ENCODE peak calls at places on chromosomes 4 and X, in ten cellular contexts. One of them, this sample, is unnamed.

GRCh38 chrX:13983734-13984133 is 46.0 kb downstream of the GEMIN8 start:
- DNase-seq in EH: no peak
- DNase-seq in effector CD4-positive, alpha-beta T cell: no peak
- DNase-seq in stromal cell of bone marrow: no peak
- DNase-seq in foreskin melanocyte: no peak
- DNase-seq in T1000: no peak
- DNase-seq in lower lobe of right lung: no peak
- DNase-seq in anterior cingulate cortex: no peak
- DNase-seq in prostate gland: no peak
- DNase-seq in EL: no peak
- DNase-seq in this sample: no peak

GRCh38 chr4:37948542-37948941 is 11.7 kb upstream of the PTTG2 start:
- DNase-seq in stromal cell of bone marrow: no peak
- DNase-seq in lower lobe of right lung: no peak
- DNase-seq in EL: no peak
- DNase-seq in anterior cingulate cortex: no peak
- DNase-seq in prostate gland: no peak
- DNase-seq in effector CD4-positive, alpha-beta T cell: no peak
- DNase-seq in foreskin melanocyte: no peak
- DNase-seq in T1000: no peak
- DNase-seq in EH: no peak
- DNase-seq in this sample: no peak

GRCh38 chr4:113442821-113443220 is 318.7 kb downstream of the CAMK2D start:
- DNase-seq in stromal cell of bone marrow: no peak
- DNase-seq in prostate gland: no peak
- DNase-seq in anterior cingulate cortex: no peak
- DNase-seq in T1000: no peak
- DNase-seq in EH: peak
- DNase-seq in foreskin melanocyte: no peak
- DNase-seq in EL: peak
- DNase-seq in effector CD4-positive, alpha-beta T cell: no peak
- DNase-seq in lower lobe of right lung: no peak
- DNase-seq in this sample: no peak

GRCh38 chrX:39758791-39759525 is 338.8 kb downstream of the BCOR start:
- DNase-seq in stromal cell of bone marrow: no peak
- DNase-seq in prostate gland: no peak
- DNase-seq in lower lobe of right lung: no peak
- DNase-seq in foreskin melanocyte: no peak
- DNase-seq in anterior cingulate cortex: no peak
- DNase-seq in EH: no peak
- DNase-seq in effector CD4-positive, alpha-beta T cell: no peak
- DNase-seq in T1000: no peak
- DNase-seq in EL: no peak
- DNase-seq in this sample: no peak

GRCh38 chr4:173642509-173642908 is 112.5 kb upstream of the HAND2 start:
- DNase-seq in stromal cell of bone marrow: no peak
- DNase-seq in EL: no peak
- DNase-seq in effector CD4-positive, alpha-beta T cell: no peak
- DNase-seq in anterior cingulate cortex: no peak
- DNase-seq in prostate gland: no peak
- DNase-seq in EH: no peak
- DNase-seq in foreskin melanocyte: no peak
- DNase-seq in T1000: no peak
- DNase-seq in lower lobe of right lung: no peak
- DNase-seq in this sample: no peak

GRCh38 chrX:866441-866990 is 235.9 kb downstream of the SHOX start:
- DNase-seq in EH: peak
- DNase-seq in prostate gland: no peak
- DNase-seq in foreskin melanocyte: no peak
- DNase-seq in stromal cell of bone marrow: no peak
- DNase-seq in anterior cingulate cortex: no peak
- DNase-seq in effector CD4-positive, alpha-beta T cell: no peak
- DNase-seq in T1000: no peak
- DNase-seq in EL: no peak
- DNase-seq in lower lobe of right lung: no peak
- DNase-seq in this sample: no peak

GRCh38 chr4:13844740-13845139 is 217.2 kb upstream of the BOD1L1 start:
- DNase-seq in prostate gland: no peak
- DNase-seq in lower lobe of right lung: no peak
- DNase-seq in foreskin melanocyte: no peak
- DNase-seq in stromal cell of bone marrow: no peak
- DNase-seq in effector CD4-positive, alpha-beta T cell: no peak
- DNase-seq in EL: no peak
- DNase-seq in T1000: no peak
- DNase-seq in anterior cingulate cortex: no peak
- DNase-seq in EH: no peak
- DNase-seq in this sample: no peak

GRCh38 chrX:41526925-41527324 is 79.8 kb downstream of the NYX start:
- DNase-seq in EH: peak
- DNase-seq in EL: peak
- DNase-seq in foreskin melanocyte: no peak
- DNase-seq in prostate gland: no peak
- DNase-seq in stromal cell of bone marrow: no peak
- DNase-seq in T1000: no peak
- DNase-seq in effector CD4-positive, alpha-beta T cell: no peak
- DNase-seq in anterior cingulate cortex: no peak
- DNase-seq in lower lobe of right lung: no peak
- DNase-seq in this sample: no peak

GRCh38 chr4:101367201-101367600 is 19.9 kb upstream of the PPP3CA start:
- DNase-seq in EH: peak
- DNase-seq in anterior cingulate cortex: no peak
- DNase-seq in lower lobe of right lung: no peak
- DNase-seq in T1000: no peak
- DNase-seq in foreskin melanocyte: no peak
- DNase-seq in effector CD4-positive, alpha-beta T cell: no peak
- DNase-seq in stromal cell of bone marrow: peak
- DNase-seq in prostate gland: no peak
- DNase-seq in EL: peak
- DNase-seq in this sample: no peak

GRCh38 chr4:150235317-150235716 is 157.1 kb downstream of the DCLK2 start:
- DNase-seq in EL: no peak
- DNase-seq in effector CD4-positive, alpha-beta T cell: no peak
- DNase-seq in foreskin melanocyte: no peak
- DNase-seq in stromal cell of bone marrow: no peak
- DNase-seq in lower lobe of right lung: no peak
- DNase-seq in EH: no peak
- DNase-seq in anterior cingulate cortex: no peak
- DNase-seq in T1000: no peak
- DNase-seq in prostate gland: no peak
- DNase-seq in this sample: no peak

GRCh38 chr4:8892556-8893226 is 21.1 kb upstream of the HMX1 start:
- DNase-seq in lower lobe of right lung: no peak
- DNase-seq in stromal cell of bone marrow: no peak
- DNase-seq in prostate gland: no peak
- DNase-seq in anterior cingulate cortex: no peak
- DNase-seq in effector CD4-positive, alpha-beta T cell: no peak
- DNase-seq in EL: no peak
- DNase-seq in EH: no peak
- DNase-seq in T1000: no peak
- DNase-seq in foreskin melanocyte: no peak
- DNase-seq in this sample: no peak

GRCh38 chr4:1060121-1060520 is 48.7 kb downstream of the FGFRL1 start:
- DNase-seq in foreskin melanocyte: no peak
- DNase-seq in lower lobe of right lung: no peak
- DNase-seq in effector CD4-positive, alpha-beta T cell: no peak
- DNase-seq in EH: no peak
- DNase-seq in EL: no peak
- DNase-seq in anterior cingulate cortex: no peak
- DNase-seq in T1000: no peak
- DNase-seq in prostate gland: no peak
- DNase-seq in stromal cell of bone marrow: no peak
- DNase-seq in this sample: no peak

GRCh38 chrX:95063554-95063953 is 1389.5 kb downstream of the FAM133A start:
- DNase-seq in anterior cingulate cortex: no peak
- DNase-seq in stromal cell of bone marrow: no peak
- DNase-seq in T1000: no peak
- DNase-seq in foreskin melanocyte: no peak
- DNase-seq in EL: peak
- DNase-seq in EH: peak
- DNase-seq in prostate gland: no peak
- DNase-seq in lower lobe of right lung: no peak
- DNase-seq in effector CD4-positive, alpha-beta T cell: no peak
- DNase-seq in this sample: no peak

GRCh38 chr4:150938873-150939499 is 76.1 kb downstream of the LRBA start:
- DNase-seq in EL: no peak
- DNase-seq in foreskin melanocyte: no peak
- DNase-seq in prostate gland: no peak
- DNase-seq in stromal cell of bone marrow: no peak
- DNase-seq in anterior cingulate cortex: no peak
- DNase-seq in EH: no peak
- DNase-seq in effector CD4-positive, alpha-beta T cell: no peak
- DNase-seq in T1000: no peak
- DNase-seq in lower lobe of right lung: no peak
- DNase-seq in this sample: no peak

GRCh38 chrX:9062621-9063020 is 28.7 kb upstream of the FAM9B start:
- DNase-seq in EL: no peak
- DNase-seq in anterior cingulate cortex: no peak
- DNase-seq in EH: no peak
- DNase-seq in T1000: no peak
- DNase-seq in lower lobe of right lung: no peak
- DNase-seq in prostate gland: peak
- DNase-seq in stromal cell of bone marrow: no peak
- DNase-seq in effector CD4-positive, alpha-beta T cell: no peak
- DNase-seq in foreskin melanocyte: no peak
- DNase-seq in this sample: no peak

GRCh38 chr4:168707205-168707604 is 210.4 kb downstream of the PALLD start:
- DNase-seq in T1000: peak
- DNase-seq in foreskin melanocyte: no peak
- DNase-seq in EL: peak
- DNase-seq in stromal cell of bone marrow: no peak
- DNase-seq in lower lobe of right lung: no peak
- DNase-seq in prostate gland: no peak
- DNase-seq in effector CD4-positive, alpha-beta T cell: no peak
- DNase-seq in EH: peak
- DNase-seq in anterior cingulate cortex: no peak
- DNase-seq in this sample: no peak

GRCh38 chr4:156545003-156545785 is 426.4 kb downstream of the PDGFC start:
- DNase-seq in T1000: no peak
- DNase-seq in prostate gland: no peak
- DNase-seq in EL: no peak
- DNase-seq in EH: no peak
- DNase-seq in foreskin melanocyte: no peak
- DNase-seq in effector CD4-positive, alpha-beta T cell: no peak
- DNase-seq in lower lobe of right lung: no peak
- DNase-seq in stromal cell of bone marrow: peak
- DNase-seq in anterior cingulate cortex: no peak
- DNase-seq in this sample: no peak

GRCh38 chrX:136260801-136261200 is 9.6 kb upstream of the MAP7D3 start:
- DNase-seq in anterior cingulate cortex: no peak
- DNase-seq in EH: peak
- DNase-seq in foreskin melanocyte: peak
- DNase-seq in T1000: peak
- DNase-seq in EL: peak
- DNase-seq in stromal cell of bone marrow: peak
- DNase-seq in prostate gland: no peak
- DNase-seq in lower lobe of right lung: no peak
- DNase-seq in effector CD4-positive, alpha-beta T cell: no peak
- DNase-seq in this sample: no peak

GRCh38 chrX:3326721-3327120 is 19.7 kb downstream of the MXRA5 start:
- DNase-seq in EH: peak
- DNase-seq in anterior cingulate cortex: no peak
- DNase-seq in foreskin melanocyte: no peak
- DNase-seq in effector CD4-positive, alpha-beta T cell: no peak
- DNase-seq in EL: peak
- DNase-seq in stromal cell of bone marrow: no peak
- DNase-seq in T1000: no peak
- DNase-seq in lower lobe of right lung: no peak
- DNase-seq in prostate gland: no peak
- DNase-seq in this sample: no peak

GRCh38 chr4:55931833-55932232 is 16.9 kb upstream of the CEP135 start:
- DNase-seq in EH: peak
- DNase-seq in stromal cell of bone marrow: no peak
- DNase-seq in effector CD4-positive, alpha-beta T cell: no peak
- DNase-seq in lower lobe of right lung: no peak
- DNase-seq in prostate gland: no peak
- DNase-seq in anterior cingulate cortex: no peak
- DNase-seq in EL: peak
- DNase-seq in foreskin melanocyte: no peak
- DNase-seq in T1000: no peak
- DNase-seq in this sample: no peak

GRCh38 chr4:89101256-89102161 is 9.8 kb upstream of the TIGD2 start:
- DNase-seq in lower lobe of right lung: no peak
- DNase-seq in effector CD4-positive, alpha-beta T cell: no peak
- DNase-seq in T1000: no peak
- DNase-seq in EH: no peak
- DNase-seq in EL: no peak
- DNase-seq in anterior cingulate cortex: no peak
- DNase-seq in foreskin melanocyte: no peak
- DNase-seq in prostate gland: no peak
- DNase-seq in stromal cell of bone marrow: no peak
- DNase-seq in this sample: no peak

GRCh38 chr4:150078996-150079581 is 844 bp downstream of the DCLK2 start:
- DNase-seq in anterior cingulate cortex: no peak
- DNase-seq in stromal cell of bone marrow: no peak
- DNase-seq in foreskin melanocyte: peak
- DNase-seq in T1000: no peak
- DNase-seq in effector CD4-positive, alpha-beta T cell: no peak
- DNase-seq in EL: peak
- DNase-seq in prostate gland: peak
- DNase-seq in lower lobe of right lung: peak
- DNase-seq in EH: peak
- DNase-seq in this sample: no peak